ENCODE peak calls at places on chromosomes 11 and 22, in ten cellular contexts. L, G, V, F, D, R, K, A, P and O are unnamed samples.

GRCh38 chr22:21942939-21943338 is 9.7 kb downstream of the PPM1F start:
- DNase-seq in L (no peak), G (no peak), V (no peak), F (no peak), D (no peak), R (no peak), K (no peak), A (no peak), P (no peak), O (no peak)

GRCh38 chr11:23263466-23263865 is 403.2 kb upstream of the CCDC179 start:
- DNase-seq in L (no peak), G (no peak), V (no peak), F (no peak), D (peak; percentile 34), R (no peak), K (no peak), A (no peak), P (no peak), O (no peak)

GRCh38 chr22:50276143-50276542 is 6.0 kb upstream of the MAPK11 start:
- DNase-seq in L (peak; percentile 33), G (no peak), V (no peak), F (peak; percentile 96), D (peak; percentile 51), R (peak; percentile 69), K (peak; percentile 16), A (peak; percentile 20), P (peak; percentile 52), O (no peak)

GRCh38 chr11:2271327-2272240 is 1.2 kb upstream of the ASCL2 start:
- DNase-seq in L (no peak), G (no peak), V (no peak), F (no peak), D (no peak), R (no peak), K (no peak), A (no peak), P (peak; percentile 3), O (no peak)

GRCh38 chr11:59833602-59834001 is 11.7 kb downstream of the CBLIF start:
- DNase-seq in L (no peak), G (no peak), V (no peak), F (no peak), D (no peak), R (no peak), K (no peak), A (no peak), P (no peak), O (no peak)

GRCh38 chr11:60925685-60926267 is 1.5 kb downstream of the TMEM132A start:
- DNase-seq in L (no peak), G (no peak), V (no peak), F (no peak), D (peak; percentile 37), R (no peak), K (peak; percentile 78), A (no peak), P (no peak), O (peak; percentile 94)

GRCh38 chr11:8036986-8037385 is 44.0 kb upstream of the TUB start:
- DNase-seq in L (no peak), G (no peak), V (no peak), F (no peak), D (no peak), R (no peak), K (no peak), A (no peak), P (no peak), O (no peak)

GRCh38 chr11:27309064-27309463 is 54.0 kb downstream of the CCDC34 start:
- DNase-seq in L (no peak), G (no peak), V (no peak), F (no peak), D (peak; percentile 80), R (no peak), K (no peak), A (no peak), P (no peak), O (no peak)

GRCh38 chr11:119666463-119667131 is 62.4 kb downstream of the NECTIN1 start:
- DNase-seq in L (peak; percentile 34), G (peak; percentile 58), V (peak; percentile 47), F (peak; percentile 80), D (peak; percentile 25), R (peak; percentile 65), K (peak; percentile 26), A (peak; percentile 12), P (peak; percentile 90), O (peak; percentile 69)

GRCh38 chr22:39239561-39240423 is 5.0 kb downstream of the PDGFB start:
- DNase-seq in L (peak; percentile 23), G (peak; percentile 57), V (no peak), F (no peak), D (no peak), R (no peak), K (no peak), A (no peak), P (no peak), O (peak; percentile 56)